ENCODE peak calls at places on chromosome X, in seven cellular contexts. U, H, M, T, S, O and F are unnamed samples.

GRCh38 chrX:115330498-115331138 is 41.1 kb downstream of the LUZP4 start:
- DNase-seq in O (peak; percentile 83), U (no peak), M (peak; percentile 15), H (peak; percentile 77), S (peak; percentile 72), T (peak; percentile 63), F (peak; percentile 17)

GRCh38 chrX:119429471-119429870 is 30.3 kb downstream of the SLC25A43 start:
- DNase-seq in M (no peak), O (no peak), U (no peak), T (no peak), H (no peak), S (no peak), F (no peak)

GRCh38 chrX:19840899-19841648 is 46.3 kb downstream of the SH3KBP1 start:
- DNase-seq in T (no peak), S (no peak), O (no peak), U (no peak), H (no peak), M (no peak), F (no peak)

GRCh38 chrX:105461013-105461412 is 240.5 kb upstream of the TEX13A start:
- DNase-seq in S (no peak), U (no peak), T (no peak), H (no peak), O (no peak), M (no peak), F (no peak)

GRCh38 chrX:22855693-22856092 is 144.1 kb upstream of the DDX53 start:
- DNase-seq in M (no peak), S (no peak), T (no peak), O (no peak), H (no peak), U (no peak), F (no peak)

GRCh38 chrX:73855546-73855945 is 292.5 kb downstream of the CHIC1 start:
- DNase-seq in U (peak; percentile 12), T (peak; percentile 69), O (peak; percentile 85), S (peak; percentile 75), M (peak; percentile 46), H (peak; percentile 63), F (peak; percentile 68)

GRCh38 chrX:118373538-118373937 is 27.6 kb downstream of the WDR44 start:
- DNase-seq in M (no peak), U (no peak), O (no peak), S (no peak), T (no peak), H (no peak), F (no peak)

GRCh38 chrX:127596882-127597281 is 455.3 kb downstream of the ACTRT1 start:
- DNase-seq in T (no peak), U (no peak), M (no peak), O (no peak), S (no peak), H (no peak), F (no peak)

GRCh38 chrX:132489256-132490085 is 633 bp upstream of the MBNL3 start:
- DNase-seq in U (peak; percentile 10), S (peak; percentile 61), M (peak; percentile 50), O (peak; percentile 20), H (peak; percentile 65), T (no peak), F (peak; percentile 64)

GRCh38 chrX:8067754-8068469 is 103.2 kb downstream of the VCX2 start:
- DNase-seq in O (no peak), T (no peak), M (no peak), S (peak; percentile 66), U (no peak), H (peak; percentile 32), F (no peak)

GRCh38 chrX:115949900-115950822 is 220.4 kb upstream of the AGTR2 start:
- DNase-seq in H (peak; percentile 50), M (no peak), S (no peak), U (peak; percentile 50), O (peak; percentile 81), T (peak; percentile 55), F (no peak)

GRCh38 chrX:124328765-124329164 is 3.7 kb upstream of the TEX13D start:
- DNase-seq in O (no peak), T (no peak), U (no peak), H (peak; percentile 50), M (no peak), S (peak; percentile 59), F (no peak)

GRCh38 chrX:130704053-130705038 is 198.7 kb downstream of the ENOX2 start:
- DNase-seq in O (no peak), H (no peak), S (no peak), U (no peak), T (no peak), M (no peak), F (no peak)

GRCh38 chrX:13647709-13648212 is 5.2 kb upstream of the TCEANC start:
- DNase-seq in U (no peak), O (no peak), H (peak; percentile 34), M (no peak), T (no peak), S (peak; percentile 9), F (peak; percentile 71)

GRCh38 chrX:13029831-13030771 is 14.3 kb downstream of the FAM9C start:
- DNase-seq in U (no peak), O (no peak), M (no peak), T (no peak), H (no peak), S (no peak), F (no peak)

GRCh38 chrX:100973411-100973810 is 3.9 kb downstream of the ARL13A start:
- DNase-seq in U (no peak), O (no peak), H (no peak), S (no peak), M (no peak), T (no peak), F (no peak)

GRCh38 chrX:24956828-24957227 is 58.9 kb downstream of the ARX start:
- DNase-seq in S (no peak), H (no peak), O (no peak), T (no peak), U (no peak), M (no peak), F (no peak)

GRCh38 chrX:110418220-110418856 is 59.7 kb downstream of the RTL9 start:
- DNase-seq in T (peak; percentile 55), M (peak; percentile 30), O (peak; percentile 18), H (peak; percentile 22), U (no peak), S (peak; percentile 45), F (no peak)

GRCh38 chrX:44503550-44503949 is 39.1 kb downstream of the FUNDC1 start:
- DNase-seq in S (no peak), M (no peak), O (no peak), U (no peak), H (no peak), T (no peak), F (no peak)

GRCh38 chrX:14064632-14065432 is 35.1 kb upstream of the GEMIN8 start:
- DNase-seq in T (no peak), U (no peak), O (no peak), H (no peak), S (peak; percentile 59), M (no peak), F (no peak)

GRCh38 chrX:134469481-134469880 is 9.5 kb downstream of the HPRT1 start:
- DNase-seq in U (no peak), H (no peak), O (no peak), S (peak; percentile 83), T (no peak), M (no peak), F (no peak)

GRCh38 chrX:149563359-149563758 is 13.6 kb upstream of the HSFX3 start:
- DNase-seq in S (no peak), O (no peak), U (no peak), H (no peak), T (no peak), M (no peak), F (no peak)

GRCh38 chrX:42946544-42947223 is 168.7 kb upstream of the PPP1R2C start:
- DNase-seq in S (no peak), O (no peak), U (no peak), H (no peak), M (no peak), T (no peak), F (no peak)

GRCh38 chrX:82998163-82998562 is 509.9 kb upstream of the POU3F4 start:
- DNase-seq in U (no peak), T (no peak), M (no peak), O (no peak), S (no peak), H (no peak), F (no peak)

GRCh38 chrX:53716328-53717088 is 30.0 kb upstream of the HUWE1 start:
- DNase-seq in H (no peak), S (no peak), M (no peak), O (no peak), T (no peak), U (no peak), F (no peak)

GRCh38 chrX:47628980-47629379 is 750 bp downstream of the CFP start:
- DNase-seq in U (no peak), T (no peak), O (no peak), S (no peak), H (no peak), M (no peak), F (no peak)

GRCh38 chrX:139823806-139824205 is 109.0 kb downstream of the ATP11C start:
- DNase-seq in U (no peak), O (no peak), S (no peak), M (no peak), H (no peak), T (no peak), F (no peak)

GRCh38 chrX:68994883-68995255 is 166.0 kb downstream of the EFNB1 start:
- DNase-seq in S (no peak), O (no peak), M (no peak), T (no peak), U (no peak), H (no peak), F (no peak)

GRCh38 chrX:108811891-108812290 is 75.5 kb upstream of the IRS4 start:
- DNase-seq in T (no peak), H (no peak), M (no peak), S (peak; percentile 3), O (no peak), U (no peak), F (no peak)

GRCh38 chrX:10157545-10157944 is 770 bp downstream of the CLCN4 start:
- DNase-seq in U (no peak), O (no peak), H (no peak), M (no peak), T (peak; percentile 27), S (no peak), F (no peak)

GRCh38 chrX:82748901-82749505 is 759.1 kb upstream of the POU3F4 start:
- DNase-seq in S (peak; percentile 46), T (no peak), O (no peak), U (no peak), M (no peak), H (no peak), F (no peak)

GRCh38 chrX:7570432-7571009 is 272.4 kb upstream of the VCX start:
- DNase-seq in U (no peak), H (no peak), O (no peak), S (no peak), T (no peak), M (no peak), F (no peak)

GRCh38 chrX:41085883-41086626 is 810 bp downstream of the USP9X start:
- DNase-seq in U (peak; percentile 42), T (peak; percentile 22), M (peak; percentile 42), S (peak; percentile 72), H (peak; percentile 62), O (peak; percentile 60), F (peak; percentile 38)

GRCh38 chrX:103584606-103585005 is 709 bp upstream of the TCEAL4 start:
- DNase-seq in M (no peak), O (no peak), T (peak; percentile 41), S (peak; percentile 33), U (no peak), H (peak; percentile 79), F (no peak)

GRCh38 chrX:3728454-3728853 is 15.0 kb upstream of the PRKX start:
- DNase-seq in S (peak; percentile 55), O (no peak), U (no peak), M (no peak), H (no peak), T (no peak), F (no peak)